ENCODE peak calls at places on chromosomes 7 and 10, in six cellular contexts. Z is progenitor cell of endocrine pancreas, M is neural crest cell, J is EH, S is IMR-90, Q is HT1080. O is an unnamed sample.

GRCh38 chr10:11551915-11552602 is 59.4 kb downstream of the USP6NL start:
- DNase-seq in Z (no peak), M (no peak), J (peak; percentile 91), S (peak; percentile 97), Q (peak; percentile 96), O (no peak)

GRCh38 chr7:20402297-20403230 is 71.9 kb downstream of the ITGB8 start:
- DNase-seq in Z (no peak), M (no peak), J (no peak), S (peak; percentile 5), Q (no peak), O (no peak)

GRCh38 chr10:31134303-31134928 is 102.8 kb upstream of the ZNF438 start:
- DNase-seq in Z (no peak), M (no peak), J (peak; percentile 75), S (peak; percentile 92), Q (peak; percentile 87), O (peak; percentile 23)

GRCh38 chr7:16638282-16639265 is 7.0 kb downstream of the ANKMY2 start:
- DNase-seq in Z (no peak), M (no peak), J (no peak), S (no peak), Q (no peak), O (no peak)

GRCh38 chr7:35714862-35715261 is 19.9 kb upstream of the HERPUD2 start:
- DNase-seq in Z (no peak), M (no peak), J (no peak), S (no peak), Q (no peak), O (no peak)

GRCh38 chr10:103793920-103794883 is 61.2 kb downstream of the SH3PXD2A start:
- DNase-seq in Z (peak; percentile 42), M (no peak), J (no peak), S (no peak), Q (no peak), O (no peak)

GRCh38 chr10:9645404-9645803 is 1372.3 kb upstream of the CELF2 start:
- DNase-seq in Z (no peak), M (no peak), J (no peak), S (no peak), Q (no peak), O (no peak)

GRCh38 chr7:12729112-12729511 is 41.7 kb downstream of the ARL4A start:
- DNase-seq in Z (no peak), M (no peak), J (peak; percentile 52), S (peak; percentile 15), Q (no peak), O (no peak)

GRCh38 chr10:43056568-43057011 is 20.3 kb upstream of the RET start:
- DNase-seq in Z (no peak), M (no peak), J (no peak), S (no peak), Q (no peak), O (no peak)

GRCh38 chr10:104937528-104937927 is 296.4 kb downstream of the SORCS3 start:
- DNase-seq in Z (no peak), M (no peak), J (peak; percentile 34), S (peak; percentile 7), Q (peak; percentile 99), O (no peak)

O was measured in naive B cell.